ENCODE peak calls at places on chromosomes 11 and 22, in ten cellular contexts. A is bronchial epithelial cell; P is mesothelial cell of epicardium; Y is kidney epithelial cell; H is IMR-90; U is NB4; D is activated CD8-positive, alpha-beta T cell treated with anti-CD3 and anti-CD28 coated beads for 36 hours; G is brain microvascular endothelial cell; V is HFFc6; T is AG09309. Z is an unnamed sample.

GRCh38 chr11:1130276-1131032 is 27.3 kb upstream of the MUC5AC start:
- DNase-seq in A (no peak), P (no peak), Y (no peak), H (no peak), U (no peak), D (no peak), G (no peak), V (no peak), T (no peak), Z (no peak)

GRCh38 chr11:134266841-134267251 is 9.3 kb upstream of the GLB1L3 start:
- DNase-seq in A (peak), P (no peak), Y (no peak), H (peak), U (no peak), D (no peak), G (peak), V (peak), T (peak), Z (no peak)

GRCh38 chr11:64878223-64878493 is 263 bp downstream of the EHD1 start:
- DNase-seq in A (no peak), P (no peak), Y (no peak), H (no peak), U (no peak), D (no peak), G (peak), V (no peak), T (no peak), Z (no peak)

GRCh38 chr11:112715091-112715490 is 246.1 kb upstream of the NCAM1 start:
- DNase-seq in A (no peak), P (no peak), Y (no peak), H (no peak), U (no peak), D (no peak), G (no peak), V (no peak), T (no peak), Z (no peak)

GRCh38 chr11:103530257-103530656 is 421.0 kb downstream of the DYNC2H1 start:
- DNase-seq in A (no peak), P (no peak), Y (no peak), H (peak), U (no peak), D (no peak), G (peak), V (no peak), T (no peak), Z (no peak)

GRCh38 chr22:20940904-20941385 is 23.7 kb downstream of the CRKL start:
- DNase-seq in A (no peak), P (no peak), Y (no peak), H (no peak), U (peak), D (no peak), G (no peak), V (no peak), T (no peak), Z (no peak)

GRCh38 chr11:124670732-124671131 is 2.8 kb downstream of the SIAE start:
- DNase-seq in A (no peak), P (no peak), Y (no peak), H (peak), U (peak), D (peak), G (no peak), V (no peak), T (no peak), Z (no peak)

GRCh38 chr11:93031386-93031785 is 61.9 kb downstream of the MTNR1B start:
- DNase-seq in A (peak), P (no peak), Y (peak), H (peak), U (no peak), D (no peak), G (peak), V (no peak), T (no peak), Z (no peak)

GRCh38 chr11:60905551-60906113 is 753 bp downstream of the PRPF19 start:
- DNase-seq in A (peak), P (no peak), Y (no peak), H (peak), U (no peak), D (peak), G (no peak), V (peak), T (no peak), Z (no peak)

GRCh38 chr11:116311141-116311540 is 461.6 kb downstream of the BUD13 start:
- DNase-seq in A (no peak), P (no peak), Y (no peak), H (no peak), U (no peak), D (no peak), G (no peak), V (no peak), T (no peak), Z (no peak)

GRCh38 chr11:2178906-2179494 is 7.4 kb upstream of the TH start:
- DNase-seq in A (peak), P (no peak), Y (peak), H (peak), U (no peak), D (no peak), G (peak), V (peak), T (no peak), Z (no peak)

GRCh38 chr11:68312117-68312779 is at the start of gene LRP5:
- DNase-seq in A (no peak), P (peak), Y (no peak), H (peak), U (peak), D (peak), G (no peak), V (no peak), T (no peak), Z (no peak)

GRCh38 chr11:31240340-31240904 is 129.1 kb downstream of the DCDC1 start:
- DNase-seq in A (peak), P (peak), Y (peak), H (peak), U (peak), D (peak), G (peak), V (no peak), T (no peak), Z (no peak)

GRCh38 chr11:71421392-71421950 is 26.7 kb downstream of the DHCR7 start:
- DNase-seq in A (no peak), P (no peak), Y (no peak), H (no peak), U (no peak), D (no peak), G (no peak), V (no peak), T (no peak), Z (no peak)

GRCh38 chr22:46303347-46303965 is 6.8 kb downstream of the GTSE1 start:
- DNase-seq in A (peak), P (no peak), Y (peak), H (peak), U (no peak), D (no peak), G (no peak), V (peak), T (no peak), Z (no peak)

GRCh38 chr22:26134654-26135330 is 34.5 kb upstream of the SEZ6L start:
- DNase-seq in A (no peak), P (no peak), Y (no peak), H (no peak), U (peak), D (peak), G (no peak), V (no peak), T (no peak), Z (no peak)

GRCh38 chr11:68425866-68426380 is 34.6 kb upstream of the PPP6R3 start:
- DNase-seq in A (no peak), P (no peak), Y (no peak), H (no peak), U (no peak), D (no peak), G (no peak), V (no peak), T (no peak), Z (no peak)

GRCh38 chr11:69801513-69802335 is 17.5 kb downstream of the FGF3 start:
- DNase-seq in A (no peak), P (peak), Y (no peak), H (no peak), U (no peak), D (peak), G (no peak), V (no peak), T (no peak), Z (no peak)

GRCh38 chr11:36015806-36016205 is 71.9 kb downstream of the LDLRAD3 start:
- DNase-seq in A (no peak), P (no peak), Y (no peak), H (no peak), U (no peak), D (no peak), G (no peak), V (no peak), T (no peak), Z (no peak)

GRCh38 chr11:19792510-19792909 is 79.9 kb downstream of the NAV2 start:
- DNase-seq in A (no peak), P (no peak), Y (no peak), H (no peak), U (no peak), D (no peak), G (no peak), V (no peak), T (no peak), Z (no peak)

GRCh38 chr11:29300441-29300840 is 716.4 kb downstream of the KCNA4 start:
- DNase-seq in A (peak), P (no peak), Y (no peak), H (peak), U (no peak), D (no peak), G (peak), V (peak), T (no peak), Z (no peak)

GRCh38 chr11:127000291-127000968 is at the start of gene KIRREL3:
- DNase-seq in A (no peak), P (peak), Y (no peak), H (peak), U (no peak), D (no peak), G (no peak), V (peak), T (no peak), Z (no peak)

GRCh38 chr22:19832476-19833108 is 22.1 kb downstream of the GNB1L start:
- DNase-seq in A (no peak), P (peak), Y (no peak), H (no peak), U (peak), D (no peak), G (no peak), V (no peak), T (no peak), Z (no peak)

GRCh38 chr11:123111465-123111864 is 49.5 kb upstream of the HSPA8 start:
- DNase-seq in A (peak), P (no peak), Y (no peak), H (peak), U (peak), D (no peak), G (no peak), V (peak), T (no peak), Z (no peak)
- TF ChIP-seq CTCF in A (peak), P (peak), Y (peak), H (peak), U (peak), D (peak), G (peak), V (peak), T (peak), Z (peak)

DNA sequence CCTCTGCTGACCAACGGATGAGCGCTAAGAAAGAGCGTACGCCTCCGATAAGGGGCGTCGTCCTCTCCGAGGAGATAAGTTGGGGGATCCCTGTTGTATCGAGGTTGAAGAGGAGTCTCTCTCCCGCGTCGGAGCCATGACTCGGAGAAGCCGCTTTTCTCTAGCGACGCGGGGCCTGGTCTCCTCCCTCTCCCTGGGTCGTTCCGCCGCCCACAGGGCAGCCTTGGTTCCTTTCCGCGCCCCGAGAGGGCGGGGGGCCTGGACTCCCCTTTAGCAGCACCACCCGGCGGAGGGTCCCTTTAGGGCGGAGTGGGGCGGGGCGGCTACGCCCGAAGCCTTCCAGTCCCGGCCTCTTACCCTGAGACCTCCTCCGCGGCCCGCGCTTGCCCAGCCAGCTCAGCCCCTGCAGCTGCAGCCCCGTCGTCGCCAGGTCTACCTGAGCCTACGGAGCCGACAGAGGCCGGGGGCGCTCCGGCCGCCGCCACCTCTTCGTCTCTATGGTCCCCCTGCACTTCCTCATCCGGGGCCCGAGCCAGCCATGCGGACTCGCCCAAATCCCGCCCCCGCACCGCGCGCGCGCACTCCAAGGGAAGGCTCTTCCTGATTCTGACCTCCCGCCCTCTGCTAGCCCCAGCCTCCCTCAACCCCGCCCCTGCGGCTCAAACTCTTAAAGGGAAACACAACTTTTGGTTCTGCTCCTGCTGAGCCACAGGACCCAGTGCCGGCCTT is at the start of gene PRR14L:
- DNase-seq in A (peak), P (peak), Y (peak), H (peak), U (peak), D (peak), G (peak), V (peak), T (peak), Z (peak)
- TF ChIP-seq CTCF in A (no peak), P (no peak), Y (peak), H (peak), U (no peak), D (no peak), G (no peak), V (peak), T (no peak), Z (no peak)

GRCh38 chr11:11313902-11314692 is 39.0 kb downstream of the CSNK2A3 start:
- DNase-seq in A (no peak), P (no peak), Y (no peak), H (no peak), U (no peak), D (no peak), G (no peak), V (no peak), T (no peak), Z (no peak)

GRCh38 chr11:11318479-11318878 is 34.6 kb downstream of the CSNK2A3 start:
- DNase-seq in A (no peak), P (no peak), Y (no peak), H (no peak), U (no peak), D (no peak), G (no peak), V (no peak), T (no peak), Z (no peak)

GRCh38 chr11:11313426-11313825 is 39.6 kb downstream of the CSNK2A3 start:
- DNase-seq in A (peak), P (no peak), Y (peak), H (peak), U (peak), D (no peak), G (peak), V (no peak), T (peak), Z (no peak)

GRCh38 chr11:11318961-11319360 is 34.1 kb downstream of the CSNK2A3 start:
- DNase-seq in A (no peak), P (no peak), Y (no peak), H (no peak), U (peak), D (no peak), G (no peak), V (no peak), T (no peak), Z (no peak)

DNA sequence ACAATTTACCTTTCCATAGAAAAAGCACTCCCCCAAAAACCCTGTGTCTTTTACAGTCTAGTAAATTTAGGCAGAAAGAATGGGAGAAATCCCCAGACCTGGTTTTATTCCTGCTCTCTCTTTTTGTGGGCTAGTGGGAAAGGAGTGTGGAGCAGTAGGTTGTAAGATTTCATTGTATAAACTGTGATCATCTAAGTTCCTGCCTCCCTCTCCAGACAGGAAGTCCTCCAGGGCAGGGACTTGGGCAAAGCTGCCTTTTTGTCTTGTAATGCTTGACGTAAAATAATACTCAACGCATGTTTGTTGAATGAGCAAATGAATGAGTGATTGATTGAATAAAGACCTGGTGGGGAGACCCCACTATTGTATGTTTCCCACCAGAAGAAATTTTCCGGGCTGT is 36.4 kb downstream of the CSNK2A3 start:
- DNase-seq in A (peak), P (no peak), Y (no peak), H (no peak), U (no peak), D (no peak), G (no peak), V (no peak), T (no peak), Z (no peak)
- TF ChIP-seq CTCF in A (no peak), P (no peak), Y (no peak), H (no peak), U (no peak), D (no peak), G (no peak), V (no peak), T (no peak), Z (no peak)

GRCh38 chr11:12024314-12024926 is 16.0 kb upstream of the DKK3 start:
- DNase-seq in A (no peak), P (no peak), Y (no peak), H (no peak), U (peak), D (no peak), G (no peak), V (no peak), T (no peak), Z (no peak)
- TF ChIP-seq CTCF in A (no peak), P (no peak), Y (no peak), H (no peak), U (no peak), D (no peak), G (no peak), V (no peak), T (no peak), Z (no peak)